ENCODE peak calls at places on chromosomes 7 and 10, in nine cellular contexts. One of them, this sample, is unnamed.

GRCh38 chr7:44581426-44581906 is 565 bp downstream of the TMED4 start:
- DNase-seq in stimulated activated CD8-positive, alpha-beta memory T cell treated with anti-CD3 and anti-CD28 coated beads, Interleukin-7, amount 100 ng/mL, for 1 hour: peak; percentile 9
- DNase-seq in GM13976: peak; percentile 61
- DNase-seq in HepG2: no peak
- DNase-seq in naive B cell: no peak
- DNase-seq in NCI-H2081: peak; percentile 15
- DNase-seq in activated CD8-positive, alpha-beta memory T cell treated with anti-CD3 and anti-CD28 coated beads, Interleukin-2, amount 10 ng/mL, durations not matched to agents 7 days and 5 days: peak; percentile 73
- DNase-seq in NCI-H1092: no peak
- DNase-seq in AG04450: no peak
- DNase-seq in this sample: peak; percentile 43

GRCh38 chr7:81752318-81752714 is 17.5 kb downstream of the HGF start:
- DNase-seq in stimulated activated CD8-positive, alpha-beta memory T cell treated with anti-CD3 and anti-CD28 coated beads, Interleukin-7, amount 100 ng/mL, for 1 hour: no peak
- DNase-seq in GM13976: no peak
- DNase-seq in HepG2: no peak
- DNase-seq in naive B cell: no peak
- DNase-seq in NCI-H2081: no peak
- DNase-seq in activated CD8-positive, alpha-beta memory T cell treated with anti-CD3 and anti-CD28 coated beads, Interleukin-2, amount 10 ng/mL, durations not matched to agents 7 days and 5 days: no peak
- DNase-seq in NCI-H1092: no peak
- DNase-seq in AG04450: no peak
- DNase-seq in this sample: no peak

GRCh38 chr10:63707254-63707910 is 186.2 kb downstream of the REEP3 start:
- DNase-seq in stimulated activated CD8-positive, alpha-beta memory T cell treated with anti-CD3 and anti-CD28 coated beads, Interleukin-7, amount 100 ng/mL, for 1 hour: no peak
- DNase-seq in GM13976: peak; percentile 69
- DNase-seq in HepG2: peak; percentile 12
- DNase-seq in naive B cell: no peak
- DNase-seq in NCI-H2081: no peak
- DNase-seq in activated CD8-positive, alpha-beta memory T cell treated with anti-CD3 and anti-CD28 coated beads, Interleukin-2, amount 10 ng/mL, durations not matched to agents 7 days and 5 days: peak; percentile 50
- DNase-seq in NCI-H1092: peak; percentile 61
- DNase-seq in AG04450: peak; percentile 94
- DNase-seq in this sample: peak; percentile 67

GRCh38 chr10:10403762-10404161 is 613.9 kb upstream of the CELF2 start:
- DNase-seq in stimulated activated CD8-positive, alpha-beta memory T cell treated with anti-CD3 and anti-CD28 coated beads, Interleukin-7, amount 100 ng/mL, for 1 hour: no peak
- DNase-seq in GM13976: no peak
- DNase-seq in HepG2: no peak
- DNase-seq in naive B cell: no peak
- DNase-seq in NCI-H2081: no peak
- DNase-seq in activated CD8-positive, alpha-beta memory T cell treated with anti-CD3 and anti-CD28 coated beads, Interleukin-2, amount 10 ng/mL, durations not matched to agents 7 days and 5 days: no peak
- DNase-seq in NCI-H1092: no peak
- DNase-seq in AG04450: no peak
- DNase-seq in this sample: no peak

GRCh38 chr7:39758234-39758970 is 135.0 kb downstream of the RALA start:
- DNase-seq in stimulated activated CD8-positive, alpha-beta memory T cell treated with anti-CD3 and anti-CD28 coated beads, Interleukin-7, amount 100 ng/mL, for 1 hour: no peak
- DNase-seq in GM13976: no peak
- DNase-seq in HepG2: no peak
- DNase-seq in naive B cell: no peak
- DNase-seq in NCI-H2081: no peak
- DNase-seq in activated CD8-positive, alpha-beta memory T cell treated with anti-CD3 and anti-CD28 coated beads, Interleukin-2, amount 10 ng/mL, durations not matched to agents 7 days and 5 days: no peak
- DNase-seq in NCI-H1092: no peak
- DNase-seq in AG04450: no peak
- DNase-seq in this sample: no peak

GRCh38 chr7:6446977-6447588 is 671 bp downstream of the DAGLB start:
- DNase-seq in stimulated activated CD8-positive, alpha-beta memory T cell treated with anti-CD3 and anti-CD28 coated beads, Interleukin-7, amount 100 ng/mL, for 1 hour: peak; percentile 5
- DNase-seq in GM13976: peak; percentile 56
- DNase-seq in HepG2: peak; percentile 78
- DNase-seq in naive B cell: peak; percentile 45
- DNase-seq in NCI-H2081: peak; percentile 47
- DNase-seq in activated CD8-positive, alpha-beta memory T cell treated with anti-CD3 and anti-CD28 coated beads, Interleukin-2, amount 10 ng/mL, durations not matched to agents 7 days and 5 days: peak; percentile 58
- DNase-seq in NCI-H1092: peak; percentile 31
- DNase-seq in AG04450: no peak
- DNase-seq in this sample: peak; percentile 91

GRCh38 chr10:79403441-79404230 is 41.8 kb downstream of the ZCCHC24 start:
- DNase-seq in stimulated activated CD8-positive, alpha-beta memory T cell treated with anti-CD3 and anti-CD28 coated beads, Interleukin-7, amount 100 ng/mL, for 1 hour: no peak
- DNase-seq in GM13976: no peak
- DNase-seq in HepG2: peak; percentile 87
- DNase-seq in naive B cell: no peak
- DNase-seq in NCI-H2081: no peak
- DNase-seq in activated CD8-positive, alpha-beta memory T cell treated with anti-CD3 and anti-CD28 coated beads, Interleukin-2, amount 10 ng/mL, durations not matched to agents 7 days and 5 days: no peak
- DNase-seq in NCI-H1092: no peak
- DNase-seq in AG04450: no peak
- DNase-seq in this sample: no peak

GRCh38 chr7:151093748-151094147 is 7.5 kb downstream of the AGAP3 start:
- DNase-seq in stimulated activated CD8-positive, alpha-beta memory T cell treated with anti-CD3 and anti-CD28 coated beads, Interleukin-7, amount 100 ng/mL, for 1 hour: no peak
- DNase-seq in GM13976: no peak
- DNase-seq in HepG2: no peak
- DNase-seq in naive B cell: no peak
- DNase-seq in NCI-H2081: no peak
- DNase-seq in activated CD8-positive, alpha-beta memory T cell treated with anti-CD3 and anti-CD28 coated beads, Interleukin-2, amount 10 ng/mL, durations not matched to agents 7 days and 5 days: no peak
- DNase-seq in NCI-H1092: no peak
- DNase-seq in AG04450: no peak
- DNase-seq in this sample: no peak

GRCh38 chr7:131625817-131626372 is 69.5 kb upstream of the PODXL start:
- DNase-seq in stimulated activated CD8-positive, alpha-beta memory T cell treated with anti-CD3 and anti-CD28 coated beads, Interleukin-7, amount 100 ng/mL, for 1 hour: no peak
- DNase-seq in GM13976: no peak
- DNase-seq in HepG2: no peak
- DNase-seq in naive B cell: no peak
- DNase-seq in NCI-H2081: no peak
- DNase-seq in activated CD8-positive, alpha-beta memory T cell treated with anti-CD3 and anti-CD28 coated beads, Interleukin-2, amount 10 ng/mL, durations not matched to agents 7 days and 5 days: no peak
- DNase-seq in NCI-H1092: no peak
- DNase-seq in AG04450: peak; percentile 30
- DNase-seq in this sample: peak; percentile 71

GRCh38 chr10:91627344-91628102 is 5.3 kb downstream of the PPP1R3C start:
- DNase-seq in stimulated activated CD8-positive, alpha-beta memory T cell treated with anti-CD3 and anti-CD28 coated beads, Interleukin-7, amount 100 ng/mL, for 1 hour: no peak
- DNase-seq in GM13976: no peak
- DNase-seq in HepG2: no peak
- DNase-seq in naive B cell: no peak
- DNase-seq in NCI-H2081: no peak
- DNase-seq in activated CD8-positive, alpha-beta memory T cell treated with anti-CD3 and anti-CD28 coated beads, Interleukin-2, amount 10 ng/mL, durations not matched to agents 7 days and 5 days: no peak
- DNase-seq in NCI-H1092: no peak
- DNase-seq in AG04450: no peak
- DNase-seq in this sample: no peak

GRCh38 chr10:930415-931325 is 835 bp downstream of the LARP4B start:
- DNase-seq in stimulated activated CD8-positive, alpha-beta memory T cell treated with anti-CD3 and anti-CD28 coated beads, Interleukin-7, amount 100 ng/mL, for 1 hour: no peak
- DNase-seq in GM13976: no peak
- DNase-seq in HepG2: peak; percentile 42
- DNase-seq in naive B cell: peak; percentile 37
- DNase-seq in NCI-H2081: no peak
- DNase-seq in activated CD8-positive, alpha-beta memory T cell treated with anti-CD3 and anti-CD28 coated beads, Interleukin-2, amount 10 ng/mL, durations not matched to agents 7 days and 5 days: peak; percentile 53
- DNase-seq in NCI-H1092: no peak
- DNase-seq in AG04450: no peak
- DNase-seq in this sample: peak; percentile 80

GRCh38 chr10:102814873-102815661 is 22.1 kb downstream of the CYP17A1 start:
- DNase-seq in stimulated activated CD8-positive, alpha-beta memory T cell treated with anti-CD3 and anti-CD28 coated beads, Interleukin-7, amount 100 ng/mL, for 1 hour: no peak
- DNase-seq in GM13976: no peak
- DNase-seq in HepG2: peak; percentile 90
- DNase-seq in naive B cell: no peak
- DNase-seq in NCI-H2081: no peak
- DNase-seq in activated CD8-positive, alpha-beta memory T cell treated with anti-CD3 and anti-CD28 coated beads, Interleukin-2, amount 10 ng/mL, durations not matched to agents 7 days and 5 days: no peak
- DNase-seq in NCI-H1092: no peak
- DNase-seq in AG04450: no peak
- DNase-seq in this sample: peak; percentile 54

GRCh38 chr7:7207876-7208275 is 25.5 kb downstream of the C1GALT1 start:
- DNase-seq in stimulated activated CD8-positive, alpha-beta memory T cell treated with anti-CD3 and anti-CD28 coated beads, Interleukin-7, amount 100 ng/mL, for 1 hour: no peak
- DNase-seq in GM13976: no peak
- DNase-seq in HepG2: no peak
- DNase-seq in naive B cell: no peak
- DNase-seq in NCI-H2081: no peak
- DNase-seq in activated CD8-positive, alpha-beta memory T cell treated with anti-CD3 and anti-CD28 coated beads, Interleukin-2, amount 10 ng/mL, durations not matched to agents 7 days and 5 days: no peak
- DNase-seq in NCI-H1092: no peak
- DNase-seq in AG04450: no peak
- DNase-seq in this sample: no peak